ENCODE peak calls at places on chromosomes 6 and 20, in seven cellular contexts. B is H9, Q is H1, U is IMR-90, O is neuronal stem cell, Y is trophoblast cell, R is mesenchymal stem cell. V is an unnamed sample.
A peak's percentile ranks its signal among the peaks of the same experiment; 100 is the strongest.

GRCh38 chr6:147904416-147904815 is 395.9 kb downstream of the SAMD5 start:
- DNase-seq in Y (no peak), R (no peak), B (no peak), O (no peak), U (no peak), Q (no peak), V (peak; percentile 70)

GRCh38 chr6:108592371-108593337 is 31.9 kb downstream of the FOXO3 start:
- DNase-seq in Y (peak; percentile 59), B (no peak), U (peak; percentile 87), O (no peak), R (peak; percentile 68), Q (no peak), V (peak; percentile 57)

GRCh38 chr6:121868191-121868590 is 432.7 kb downstream of the GJA1 start:
- DNase-seq in B (no peak), Q (no peak), U (peak; percentile 44), R (peak; percentile 11), Y (peak; percentile 33), O (no peak), V (no peak)

GRCh38 chr6:129494099-129494498 is 215.9 kb downstream of the ARHGAP18 start:
- DNase-seq in B (no peak), O (no peak), R (peak; percentile 37), U (peak; percentile 18), Y (peak; percentile 81), Q (no peak), V (no peak)

GRCh38 chr6:29909995-29910394 is 32.3 kb upstream of the HLA-A start:
- DNase-seq in R (no peak), O (no peak), Q (no peak), B (no peak), U (peak; percentile 11), Y (no peak), V (no peak)

GRCh38 chr6:159971341-159972178 is 2.7 kb downstream of the IGF2R start:
- DNase-seq in Q (no peak), U (no peak), Y (no peak), R (no peak), B (no peak), O (no peak), V (no peak)

GRCh38 chr20:37222086-37222485 is 39.5 kb downstream of the GHRH start:
- DNase-seq in Y (no peak), Q (no peak), B (no peak), R (no peak), O (no peak), U (no peak), V (no peak)

GRCh38 chr20:46543033-46543432 is 7.4 kb downstream of the OCSTAMP start:
- DNase-seq in R (no peak), B (no peak), U (no peak), O (no peak), Y (no peak), Q (no peak), V (no peak)

GRCh38 chr6:30508890-30509736 is 19.8 kb downstream of the HLA-E start:
- DNase-seq in B (no peak), Y (no peak), Q (no peak), O (no peak), U (peak; percentile 51), R (peak; percentile 49), V (no peak)

GRCh38 chr6:13402711-13403110 is 74.4 kb upstream of the TBC1D7 start:
- DNase-seq in Y (no peak), Q (no peak), O (no peak), R (no peak), B (no peak), U (no peak), V (no peak)

GRCh38 chr6:41705329-41705995 is 29.9 kb downstream of the TFEB start:
- DNase-seq in Y (no peak), U (no peak), B (no peak), O (no peak), R (no peak), Q (no peak), V (no peak)

GRCh38 chr6:75266716-75267291 is 17.8 kb downstream of the TMEM30A start:
- DNase-seq in R (peak; percentile 70), Y (no peak), B (no peak), O (no peak), Q (no peak), U (peak; percentile 76), V (peak; percentile 56)

GRCh38 chr20:38748863-38749153 is 548 bp downstream of the ACTR5 start:
- DNase-seq in Q (no peak), R (no peak), Y (no peak), O (no peak), B (peak; percentile 77), U (no peak), V (peak; percentile 77)

GRCh38 chr20:51258582-51259175 is 235.8 kb upstream of the KCNG1 start:
- DNase-seq in Y (peak; percentile 88), B (no peak), Q (no peak), O (peak; percentile 15), R (peak; percentile 2), U (peak; percentile 17), V (peak; percentile 86)

GRCh38 chr6:109255946-109256628 is 126.2 kb downstream of the CD164 start:
- DNase-seq in U (no peak), B (no peak), R (no peak), Q (no peak), Y (no peak), O (no peak), V (no peak)

GRCh38 chr20:58852559-58853271 is at the start of gene GNAS:
- DNase-seq in U (peak; percentile 60), Q (peak; percentile 61), O (peak; percentile 72), Y (peak; percentile 23), B (peak; percentile 86), R (peak; percentile 72), V (peak; percentile 92)

GRCh38 chr20:58231678-58232077 is 3.2 kb upstream of the ANKRD60 start:
- DNase-seq in O (no peak), B (no peak), U (peak; percentile 22), Y (no peak), Q (no peak), R (peak; percentile 49), V (peak; percentile 53)

GRCh38 chr20:59402697-59403096 is 102.3 kb downstream of the EDN3 start:
- DNase-seq in Q (no peak), Y (no peak), R (no peak), U (no peak), B (no peak), O (no peak), V (peak; percentile 19)

GRCh38 chr6:151701820-151702562 is 105.5 kb upstream of the ESR1 start:
- DNase-seq in U (no peak), O (no peak), B (no peak), R (no peak), Q (no peak), Y (no peak), V (no peak)

GRCh38 chr6:37838209-37838921 is 18.8 kb downstream of the ZFAND3 start:
- DNase-seq in R (no peak), O (no peak), U (peak; percentile 56), Y (no peak), B (no peak), Q (no peak), V (no peak)

GRCh38 chr6:64712606-64713005 is 994.4 kb downstream of the EYS start:
- DNase-seq in Q (no peak), R (peak; percentile 29), Y (no peak), U (no peak), O (no peak), B (no peak), V (no peak)

GRCh38 chr6:30679765-30680535 is 6.5 kb downstream of the PPP1R18 start:
- DNase-seq in B (no peak), R (no peak), Q (no peak), O (no peak), Y (no peak), U (no peak), V (peak; percentile 14)

GRCh38 chr6:152147269-152147668 is 339.8 kb downstream of the ESR1 start:
- DNase-seq in Y (no peak), O (no peak), B (no peak), U (no peak), R (no peak), Q (no peak), V (no peak)

GRCh38 chr6:12327391-12327790 is 37.2 kb downstream of the EDN1 start:
- DNase-seq in R (no peak), O (no peak), B (no peak), Y (no peak), U (peak; percentile 45), Q (no peak), V (no peak)

GRCh38 chr6:2085657-2086056 is 159.7 kb downstream of the GMDS start:
- DNase-seq in Y (peak; percentile 7), Q (no peak), B (no peak), O (no peak), R (no peak), U (no peak), V (no peak)

GRCh38 chr20:54180931-54181330 is 7.1 kb upstream of the CYP24A1 start:
- DNase-seq in B (no peak), U (no peak), Y (no peak), O (no peak), Q (no peak), R (no peak), V (no peak)
- H2BK5ac ChIP-seq in B (no peak overlapping the region), U (no peak overlapping the region), Y (no peak overlapping the region), O (no peak overlapping the region), Q (no peak overlapping the region), R (no peak overlapping the region), V (no peak overlapping the region)

DNA sequence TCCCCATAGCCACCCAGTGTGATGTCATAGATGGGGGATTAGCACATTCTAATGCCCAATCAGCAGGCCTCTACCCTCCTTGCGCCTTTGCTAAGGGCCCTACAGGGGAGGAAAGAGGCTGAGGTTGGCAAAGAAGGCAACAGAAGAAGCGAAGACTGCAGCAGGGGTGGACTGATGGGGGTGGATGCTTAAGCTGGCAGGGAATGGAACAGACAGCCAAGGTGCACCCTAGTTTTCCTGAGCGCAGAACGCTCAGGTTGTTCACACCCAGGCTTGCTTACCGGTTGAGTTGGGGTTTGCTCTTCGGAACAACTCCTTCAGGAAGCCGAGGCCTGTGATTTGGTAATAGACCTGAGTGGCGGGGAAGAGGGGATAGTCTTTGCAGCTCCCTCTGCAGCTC is 12.7 kb downstream of the MRPS18A start:
- DNase-seq in B (no peak), Y (no peak), O (no peak), U (no peak), Q (no peak), R (no peak), V (no peak)
- H3K4me1 ChIP-seq in B (no peaks in the 10 kb centered on the region), Y (peaks cover 7% of the 10 kb centered on the region), O (peaks cover under 1% of the 10 kb centered on the region), U (no peaks in the 10 kb centered on the region), Q (no peaks in the 10 kb centered on the region), R (no peaks in the 10 kb centered on the region), V (peaks cover under 1% of the 10 kb centered on the region)

GRCh38 chr6:104753251-104753650 is 106.5 kb downstream of the HACE1 start:
- DNase-seq in Q (no peak), O (no peak), Y (no peak), B (peak; percentile 36), R (no peak), U (no peak), V (peak; percentile 27)

GRCh38 chr6:104754788-104755409 is 104.8 kb downstream of the HACE1 start:
- DNase-seq in U (no peak), B (no peak), O (no peak), Q (no peak), Y (no peak), R (no peak), V (no peak)

DNA sequence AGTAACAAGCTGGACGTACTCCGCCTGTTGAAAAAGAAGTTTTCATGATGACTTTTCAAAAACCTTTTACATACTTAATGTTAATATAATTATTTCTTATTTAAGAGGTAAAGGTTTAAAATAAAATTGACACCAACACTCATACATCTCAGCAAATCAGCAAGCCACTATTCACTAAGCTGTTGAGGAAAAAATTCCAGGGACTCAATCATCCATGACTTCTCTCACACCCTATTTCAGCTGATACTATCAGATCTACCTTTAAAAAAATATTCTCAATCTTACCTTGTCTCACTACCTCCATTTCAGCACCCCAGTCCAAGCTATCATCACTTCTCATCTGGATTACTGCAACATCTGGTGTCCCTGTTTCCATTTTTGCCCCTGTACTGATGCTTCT is 109.3 kb downstream of the HACE1 start:
- DNase-seq in B (no peak), R (no peak), U (no peak), O (no peak), Q (no peak), Y (no peak), V (no peak)
- H2BK5ac ChIP-seq in B (no peak overlapping the region), R (no peak overlapping the region), U (no peak overlapping the region), O (no peak overlapping the region), Q (no peak overlapping the region), Y (no peak overlapping the region), V (no peak overlapping the region)

GRCh38 chr20:54047741-54048140 is 22.7 kb downstream of the BCAS1 start:
- DNase-seq in U (no peak), R (no peak), O (no peak), Q (no peak), Y (no peak), B (no peak), V (no peak)
- H3K4me1 ChIP-seq in U (no peaks in the 10 kb centered on the region), R (no peaks in the 10 kb centered on the region), O (no peaks in the 10 kb centered on the region), Q (no peaks in the 10 kb centered on the region), Y (peaks cover under 1% of the 10 kb centered on the region), B (no peaks in the 10 kb centered on the region), V (no peaks in the 10 kb centered on the region)

V was measured in mesendoderm.